ENCODE peak calls at places on chromosome 22, in four cellular contexts. W is tibial nerve, A is GM20000, Y is endothelial cell. Z is an unnamed sample.

GRCh38 chr22:37199839-37200161 is 11.8 kb upstream of the C1QTNF6 start:
- DNase-seq in W (no peak), Y (no peak), A (peak; percentile 53), Z (no peak)

GRCh38 chr22:31326877-31327276 is 19.3 kb downstream of the PATZ1 start:
- DNase-seq in Y (no peak), W (no peak), A (no peak), Z (no peak)

GRCh38 chr22:21866821-21867527 is 471 bp downstream of the MAPK1 start:
- DNase-seq in A (no peak), Y (no peak), W (no peak), Z (peak; percentile 87)

GRCh38 chr22:29202231-29203192 is 3.2 kb upstream of the EMID1 start:
- DNase-seq in A (peak; percentile 93), W (peak; percentile 21), Y (peak; percentile 35), Z (peak; percentile 40)

GRCh38 chr22:17217179-17217578 is 2.1 kb downstream of the ADA2 start:
- DNase-seq in W (no peak), A (no peak), Y (no peak), Z (no peak)

GRCh38 chr22:36573815-36574350 is 44.9 kb upstream of the EIF3D start:
- DNase-seq in Y (no peak), A (no peak), W (no peak), Z (no peak)

GRCh38 chr22:50090141-50090714 is 422 bp downstream of the MOV10L1 start:
- DNase-seq in Y (no peak), W (no peak), A (no peak), Z (no peak)

GRCh38 chr22:23557036-23557435 is 23.1 kb downstream of the IGLL1 start:
- DNase-seq in Y (no peak), A (no peak), W (no peak), Z (no peak)

GRCh38 chr22:35966314-35967045 is 62.1 kb downstream of the RBFOX2 start:
- DNase-seq in Y (no peak), W (no peak), A (no peak), Z (no peak)

GRCh38 chr22:41469218-41469851 is 418 bp downstream of the ACO2 start:
- DNase-seq in W (no peak), Y (no peak), A (no peak), Z (no peak)

GRCh38 chr22:19607198-19608113 is 83.2 kb upstream of the CLDN5 start:
- DNase-seq in W (no peak), A (peak; percentile 33), Y (peak; percentile 19), Z (peak; percentile 93)

GRCh38 chr22:23080542-23081290 is 10.4 kb downstream of the GNAZ start:
- DNase-seq in Y (no peak), W (no peak), A (no peak), Z (no peak)

GRCh38 chr22:50016988-50017700 is 4.6 kb upstream of the IL17REL start:
- DNase-seq in A (peak; percentile 87), Y (no peak), W (no peak), Z (no peak)

DNA sequence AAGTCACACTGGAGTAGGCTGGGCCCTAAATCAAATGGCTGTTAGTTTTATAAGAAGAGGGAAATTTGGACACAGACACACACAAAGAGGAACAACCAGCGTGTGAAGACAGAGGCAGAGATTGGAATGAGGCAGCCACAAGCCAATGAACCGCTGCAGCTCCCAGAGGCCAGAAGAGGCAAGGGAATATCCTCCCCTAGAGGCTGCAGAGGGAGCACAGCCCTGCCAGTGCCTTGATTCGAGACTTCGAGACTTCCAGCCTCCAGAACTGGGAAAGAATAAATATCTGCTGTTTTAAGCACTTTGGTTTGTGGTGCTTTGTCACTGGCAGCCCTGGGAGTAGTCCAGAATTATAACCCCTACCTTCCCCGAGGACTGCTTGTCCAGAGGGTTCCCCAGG is 484.4 kb downstream of the MN1 start:
- DNase-seq in A (no peak), Y (no peak), W (no peak), Z (peak; percentile 14)
- TF ChIP-seq CTCF in A (no peak), Y (no peak), W (no peak), Z (no peak)

GRCh38 chr22:47012589-47013365 is 250.3 kb downstream of the TBC1D22A start:
- DNase-seq in A (no peak), W (no peak), Y (no peak), Z (peak; percentile 66)
- TF ChIP-seq CTCF in A (no peak), W (no peak), Y (peak; percentile 49), Z (no peak)

GRCh38 chr22:26502688-26503561 is 9.3 kb downstream of the TFIP11 start:
- DNase-seq in A (peak; percentile 71), W (no peak), Y (peak; percentile 64), Z (no peak)
- TF ChIP-seq CTCF in A (peak; percentile 53), W (no peak), Y (no peak), Z (no peak)

GRCh38 chr22:20803696-20804324 is 29.9 kb downstream of the SERPIND1 start:
- DNase-seq in Y (peak; percentile 46), W (no peak), A (peak; percentile 28), Z (no peak)
- TF ChIP-seq CTCF in Y (peak; percentile 35), W (peak; percentile 28), A (peak; percentile 52), Z (no peak)

GRCh38 chr22:20862540-20862939 is 3.7 kb downstream of the SNAP29 start:
- DNase-seq in A (no peak), Y (no peak), W (no peak), Z (no peak)

GRCh38 chr22:20857247-20857643 is 1.4 kb downstream of the PI4KA start:
- DNase-seq in Y (no peak), A (no peak), W (no peak), Z (no peak)

GRCh38 chr22:20857838-20858614 is 585 bp downstream of the PI4KA start:
- DNase-seq in W (peak; percentile 57), Y (peak; percentile 85), A (peak; percentile 87), Z (peak; percentile 98)

GRCh38 chr22:20859615-20860014 is 808 bp downstream of the SNAP29 start:
- DNase-seq in Y (no peak), W (no peak), A (no peak), Z (no peak)

DNA sequence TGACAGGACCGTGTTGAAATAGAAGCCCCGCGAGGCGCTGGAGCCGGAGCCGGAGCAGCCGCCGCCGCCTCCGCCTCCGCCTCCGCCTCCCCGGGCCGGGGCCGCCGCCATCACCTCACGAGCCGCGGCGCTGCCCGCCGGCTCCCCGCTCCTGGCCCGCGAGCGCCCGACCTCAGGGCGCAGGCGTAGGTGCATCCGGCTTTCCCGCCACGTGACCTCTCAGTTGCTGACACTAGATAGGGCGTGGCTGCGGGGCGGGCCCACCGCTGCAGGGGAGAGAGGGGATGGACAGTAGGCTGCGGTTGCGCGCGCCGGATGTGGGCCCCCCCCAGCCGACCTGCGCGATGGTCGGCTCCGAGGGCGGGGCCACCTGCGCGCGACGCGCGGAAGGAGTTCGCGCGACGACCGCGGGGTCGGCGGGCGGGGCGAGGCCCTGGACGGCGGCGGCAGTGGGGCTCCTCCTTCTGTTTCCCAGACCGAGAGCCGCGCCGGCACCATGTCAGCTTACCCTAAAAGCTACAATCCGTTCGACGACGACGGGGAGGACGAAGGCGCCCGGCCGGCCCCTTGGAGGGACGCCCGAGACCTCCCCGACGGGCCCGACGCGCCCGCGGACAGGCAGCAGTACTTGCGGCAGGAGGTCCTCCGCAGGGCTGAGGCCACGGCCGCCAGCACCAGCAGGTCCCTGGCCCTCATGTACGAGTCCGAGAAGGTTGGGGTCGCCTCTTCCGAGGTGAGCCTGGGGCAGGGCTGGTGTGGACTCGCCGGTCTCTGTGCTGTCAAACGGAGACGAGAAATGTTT is at the start of the genes PI4KA and SNAP29:
- DNase-seq in W (peak; percentile 99), A (peak; percentile 100), Y (peak; percentile 95), Z (peak; percentile 98)
- TF ChIP-seq CTCF in W (peak; percentile 77), A (no peak), Y (no peak), Z (no peak)

DNA sequence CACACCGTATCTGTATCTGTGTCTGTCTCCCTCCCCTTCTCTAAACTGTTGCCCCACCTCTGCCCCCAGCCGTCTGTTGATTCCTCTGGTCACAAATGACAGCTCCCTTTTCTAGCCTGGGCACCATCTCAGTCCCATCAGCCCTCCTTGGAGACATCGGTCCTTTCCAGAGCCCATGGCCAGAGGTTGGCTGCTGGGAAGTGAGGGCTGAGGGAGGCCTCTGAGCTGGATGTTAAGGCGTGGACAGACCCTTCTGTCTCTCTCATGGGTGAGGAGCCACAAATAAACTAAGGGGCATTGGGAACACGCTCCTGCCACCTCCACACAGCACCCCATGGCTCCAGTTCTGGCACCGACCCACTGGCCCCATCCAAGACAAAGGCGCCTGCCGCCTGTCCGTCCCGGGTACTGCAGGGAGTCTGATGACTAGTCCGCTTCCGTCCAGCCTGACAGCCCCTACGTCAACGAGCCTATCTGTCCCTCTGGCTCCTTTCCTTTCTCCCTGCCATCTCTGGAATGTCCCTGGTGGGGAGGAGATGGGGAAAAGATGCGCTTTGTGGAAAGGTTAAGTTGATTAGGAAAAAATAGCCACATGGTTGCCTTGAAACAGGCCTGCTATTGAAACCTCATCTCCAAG is 10.5 kb downstream of the PDGFB start:
- DNase-seq in Y (no peak), W (no peak), A (no peak), Z (no peak)
- TF ChIP-seq CTCF in Y (peak; percentile 31), W (peak; percentile 53), A (no peak), Z (no peak)

DNA sequence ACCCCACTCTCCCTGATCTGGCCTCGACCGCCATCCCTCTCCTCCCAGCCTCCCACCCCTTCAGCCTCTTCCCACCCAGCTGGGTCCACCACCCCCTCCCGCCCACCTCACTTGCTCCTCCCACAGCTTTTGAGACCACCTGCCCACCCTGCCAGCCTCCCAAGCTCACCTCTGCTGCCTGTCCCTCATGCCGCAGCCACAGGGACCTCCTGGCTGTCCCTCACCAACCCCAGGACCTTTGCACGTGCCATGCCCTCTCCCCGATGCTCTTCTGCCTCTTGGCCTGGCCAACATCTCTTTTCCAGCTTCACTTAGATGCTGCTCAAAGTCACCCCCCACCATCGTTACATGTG is 6.5 kb downstream of the PNPLA5 start:
- DNase-seq in W (no peak), Y (no peak), A (no peak), Z (no peak)
- TF ChIP-seq CTCF in W (no peak), Y (peak; percentile 19), A (no peak), Z (no peak)